ENCODE peak calls at places on chromosome 13, in seven cellular contexts. One of them, this sample, is unnamed.

GRCh38 chr13:32947886-32948285 is 68.3 kb upstream of the KL start:
- DNase-seq in type B pancreatic cell: no peak
- DNase-seq in heart right ventricle: no peak
- DNase-seq in BJ: no peak
- DNase-seq in AG04450: no peak
- DNase-seq in HFFc6: no peak
- DNase-seq in dorsolateral prefrontal cortex: no peak
- DNase-seq in this sample: no peak

GRCh38 chr13:22194106-22194810 is 523.4 kb downstream of the FGF9 start:
- DNase-seq in type B pancreatic cell: no peak
- DNase-seq in heart right ventricle: no peak
- DNase-seq in BJ: no peak
- DNase-seq in AG04450: no peak
- DNase-seq in HFFc6: no peak
- DNase-seq in dorsolateral prefrontal cortex: peak; percentile 57
- DNase-seq in this sample: no peak

GRCh38 chr13:66556306-66556705 is 673.8 kb downstream of the PCDH9 start:
- DNase-seq in type B pancreatic cell: no peak
- DNase-seq in heart right ventricle: no peak
- DNase-seq in BJ: peak; percentile 34
- DNase-seq in AG04450: no peak
- DNase-seq in HFFc6: no peak
- DNase-seq in dorsolateral prefrontal cortex: no peak
- DNase-seq in this sample: no peak

GRCh38 chr13:99459101-99459500 is 42.2 kb upstream of the TM9SF2 start:
- DNase-seq in type B pancreatic cell: no peak
- DNase-seq in heart right ventricle: no peak
- DNase-seq in BJ: no peak
- DNase-seq in AG04450: no peak
- DNase-seq in HFFc6: no peak
- DNase-seq in dorsolateral prefrontal cortex: no peak
- DNase-seq in this sample: no peak

GRCh38 chr13:71499944-71500514 is 367.0 kb downstream of the DACH1 start:
- DNase-seq in type B pancreatic cell: no peak
- DNase-seq in heart right ventricle: no peak
- DNase-seq in BJ: no peak
- DNase-seq in AG04450: no peak
- DNase-seq in HFFc6: no peak
- DNase-seq in dorsolateral prefrontal cortex: no peak
- DNase-seq in this sample: no peak

GRCh38 chr13:90696254-90696653 is 651.2 kb upstream of the MIR17HG start:
- DNase-seq in type B pancreatic cell: no peak
- DNase-seq in heart right ventricle: no peak
- DNase-seq in BJ: no peak
- DNase-seq in AG04450: no peak
- DNase-seq in HFFc6: peak; percentile 51
- DNase-seq in dorsolateral prefrontal cortex: no peak
- DNase-seq in this sample: no peak

GRCh38 chr13:77176350-77176749 is 149.4 kb upstream of the FBXL3 start:
- DNase-seq in type B pancreatic cell: no peak
- DNase-seq in heart right ventricle: no peak
- DNase-seq in BJ: no peak
- DNase-seq in AG04450: peak; percentile 42
- DNase-seq in HFFc6: peak; percentile 51
- DNase-seq in dorsolateral prefrontal cortex: no peak
- DNase-seq in this sample: no peak

GRCh38 chr13:108700421-108701170 is 71.2 kb downstream of the MYO16 start:
- DNase-seq in type B pancreatic cell: no peak
- DNase-seq in heart right ventricle: no peak
- DNase-seq in BJ: peak; percentile 35
- DNase-seq in AG04450: peak; percentile 2
- DNase-seq in HFFc6: no peak
- DNase-seq in dorsolateral prefrontal cortex: no peak
- DNase-seq in this sample: peak; percentile 92

GRCh38 chr13:99040536-99041141 is 62.8 kb upstream of the DOCK9 start:
- DNase-seq in type B pancreatic cell: no peak
- DNase-seq in heart right ventricle: no peak
- DNase-seq in BJ: no peak
- DNase-seq in AG04450: no peak
- DNase-seq in HFFc6: no peak
- DNase-seq in dorsolateral prefrontal cortex: no peak
- DNase-seq in this sample: no peak

GRCh38 chr13:23022667-23023066 is 158.1 kb upstream of the SGCG start:
- DNase-seq in type B pancreatic cell: no peak
- DNase-seq in heart right ventricle: no peak
- DNase-seq in BJ: no peak
- DNase-seq in AG04450: no peak
- DNase-seq in HFFc6: no peak
- DNase-seq in dorsolateral prefrontal cortex: no peak
- DNase-seq in this sample: no peak

GRCh38 chr13:18978447-18978846 is 203.2 kb downstream of the TUBA3C start:
- DNase-seq in type B pancreatic cell: no peak
- DNase-seq in heart right ventricle: no peak
- DNase-seq in BJ: no peak
- DNase-seq in AG04450: no peak
- DNase-seq in HFFc6: no peak
- DNase-seq in dorsolateral prefrontal cortex: no peak
- DNase-seq in this sample: no peak

GRCh38 chr13:48220592-48221300 is 12.3 kb upstream of the ITM2B start:
- DNase-seq in type B pancreatic cell: no peak
- DNase-seq in heart right ventricle: no peak
- DNase-seq in BJ: no peak
- DNase-seq in AG04450: no peak
- DNase-seq in HFFc6: no peak
- DNase-seq in dorsolateral prefrontal cortex: no peak
- DNase-seq in this sample: no peak

GRCh38 chr13:111460548-111461444 is 140.4 kb downstream of the TEX29 start:
- DNase-seq in type B pancreatic cell: peak; percentile 70
- DNase-seq in heart right ventricle: no peak
- DNase-seq in BJ: no peak
- DNase-seq in AG04450: peak; percentile 24
- DNase-seq in HFFc6: peak; percentile 48
- DNase-seq in dorsolateral prefrontal cortex: peak; percentile 61
- DNase-seq in this sample: peak; percentile 15
- TF ChIP-seq CTCF in type B pancreatic cell: peak; percentile 69
- TF ChIP-seq CTCF in heart right ventricle: peak; percentile 41
- TF ChIP-seq CTCF in BJ: peak; percentile 51
- TF ChIP-seq CTCF in AG04450: peak; percentile 58
- TF ChIP-seq CTCF in HFFc6: peak; percentile 53
- TF ChIP-seq CTCF in dorsolateral prefrontal cortex: peak; percentile 68
- TF ChIP-seq CTCF in this sample: peak; percentile 45

GRCh38 chr13:102800145-102801041 is 1.5 kb downstream of the BIVM start:
- DNase-seq in type B pancreatic cell: peak; percentile 91
- DNase-seq in heart right ventricle: peak; percentile 88
- DNase-seq in BJ: no peak
- DNase-seq in AG04450: peak; percentile 26
- DNase-seq in HFFc6: peak; percentile 68
- DNase-seq in dorsolateral prefrontal cortex: peak; percentile 71
- DNase-seq in this sample: peak; percentile 25
- TF ChIP-seq CTCF in type B pancreatic cell: peak; percentile 89
- TF ChIP-seq CTCF in heart right ventricle: peak; percentile 82
- TF ChIP-seq CTCF in BJ: peak; percentile 81
- TF ChIP-seq CTCF in AG04450: peak; percentile 81
- TF ChIP-seq CTCF in HFFc6: peak; percentile 90
- TF ChIP-seq CTCF in dorsolateral prefrontal cortex: peak; percentile 68
- TF ChIP-seq CTCF in this sample: peak; percentile 81

GRCh38 chr13:26048745-26049144 is 3.1 kb downstream of the SHISA2 start:
- DNase-seq in type B pancreatic cell: no peak
- DNase-seq in heart right ventricle: no peak
- DNase-seq in BJ: no peak
- DNase-seq in AG04450: no peak
- DNase-seq in HFFc6: no peak
- DNase-seq in dorsolateral prefrontal cortex: no peak
- DNase-seq in this sample: no peak

GRCh38 chr13:26050568-26051230 is 1.1 kb downstream of the SHISA2 start:
- DNase-seq in type B pancreatic cell: peak; percentile 73
- DNase-seq in heart right ventricle: peak; percentile 25
- DNase-seq in BJ: no peak
- DNase-seq in AG04450: no peak
- DNase-seq in HFFc6: no peak
- DNase-seq in dorsolateral prefrontal cortex: no peak
- DNase-seq in this sample: no peak

GRCh38 chr13:26053418-26053980 is 1.7 kb upstream of the SHISA2 start:
- DNase-seq in type B pancreatic cell: no peak
- DNase-seq in heart right ventricle: no peak
- DNase-seq in BJ: no peak
- DNase-seq in AG04450: no peak
- DNase-seq in HFFc6: no peak
- DNase-seq in dorsolateral prefrontal cortex: no peak
- DNase-seq in this sample: no peak

GRCh38 chr13:26051231-26052135 is at the start of gene SHISA2:
- DNase-seq in type B pancreatic cell: no peak
- DNase-seq in heart right ventricle: peak; percentile 36
- DNase-seq in BJ: no peak
- DNase-seq in AG04450: no peak
- DNase-seq in HFFc6: no peak
- DNase-seq in dorsolateral prefrontal cortex: peak; percentile 38
- DNase-seq in this sample: no peak

GRCh38 chr13:26052136-26052736 is 420 bp upstream of the SHISA2 start:
- DNase-seq in type B pancreatic cell: no peak
- DNase-seq in heart right ventricle: no peak
- DNase-seq in BJ: no peak
- DNase-seq in AG04450: no peak
- DNase-seq in HFFc6: no peak
- DNase-seq in dorsolateral prefrontal cortex: no peak
- DNase-seq in this sample: no peak
- TF ChIP-seq CTCF in type B pancreatic cell: no peak
- TF ChIP-seq CTCF in heart right ventricle: no peak
- TF ChIP-seq CTCF in BJ: no peak
- TF ChIP-seq CTCF in AG04450: no peak
- TF ChIP-seq CTCF in HFFc6: no peak
- TF ChIP-seq CTCF in dorsolateral prefrontal cortex: no peak
- TF ChIP-seq CTCF in this sample: no peak

GRCh38 chr13:20054586-20054985 is 96.1 kb downstream of the ZMYM2 start:
- DNase-seq in type B pancreatic cell: no peak
- DNase-seq in heart right ventricle: no peak
- DNase-seq in BJ: no peak
- DNase-seq in AG04450: no peak
- DNase-seq in HFFc6: no peak
- DNase-seq in dorsolateral prefrontal cortex: no peak
- DNase-seq in this sample: no peak

GRCh38 chr13:20053891-20054290 is 95.4 kb downstream of the ZMYM2 start:
- DNase-seq in type B pancreatic cell: no peak
- DNase-seq in heart right ventricle: no peak
- DNase-seq in BJ: no peak
- DNase-seq in AG04450: no peak
- DNase-seq in HFFc6: no peak
- DNase-seq in dorsolateral prefrontal cortex: no peak
- DNase-seq in this sample: no peak

GRCh38 chr13:20058476-20058875 is 99.9 kb downstream of the ZMYM2 start:
- DNase-seq in type B pancreatic cell: no peak
- DNase-seq in heart right ventricle: no peak
- DNase-seq in BJ: no peak
- DNase-seq in AG04450: no peak
- DNase-seq in HFFc6: no peak
- DNase-seq in dorsolateral prefrontal cortex: no peak
- DNase-seq in this sample: no peak

GRCh38 chr13:20057214-20057613 is 98.7 kb downstream of the ZMYM2 start:
- DNase-seq in type B pancreatic cell: no peak
- DNase-seq in heart right ventricle: no peak
- DNase-seq in BJ: no peak
- DNase-seq in AG04450: no peak
- DNase-seq in HFFc6: no peak
- DNase-seq in dorsolateral prefrontal cortex: no peak
- DNase-seq in this sample: no peak

GRCh38 chr13:20057963-20058362 is 99.4 kb downstream of the ZMYM2 start:
- DNase-seq in type B pancreatic cell: no peak
- DNase-seq in heart right ventricle: no peak
- DNase-seq in BJ: no peak
- DNase-seq in AG04450: no peak
- DNase-seq in HFFc6: no peak
- DNase-seq in dorsolateral prefrontal cortex: no peak
- DNase-seq in this sample: no peak
- TF ChIP-seq CTCF in type B pancreatic cell: peak; percentile 14
- TF ChIP-seq CTCF in heart right ventricle: no peak
- TF ChIP-seq CTCF in BJ: no peak
- TF ChIP-seq CTCF in AG04450: peak; percentile 20
- TF ChIP-seq CTCF in HFFc6: peak; percentile 51
- TF ChIP-seq CTCF in dorsolateral prefrontal cortex: peak; percentile 8
- TF ChIP-seq CTCF in this sample: no peak

GRCh38 chr13:96684472-96684871 is 309.8 kb downstream of the OXGR1 start:
- DNase-seq in type B pancreatic cell: no peak
- DNase-seq in heart right ventricle: no peak
- DNase-seq in BJ: no peak
- DNase-seq in AG04450: no peak
- DNase-seq in HFFc6: no peak
- DNase-seq in dorsolateral prefrontal cortex: no peak
- DNase-seq in this sample: no peak
- TF ChIP-seq CTCF in type B pancreatic cell: no peak
- TF ChIP-seq CTCF in heart right ventricle: no peak
- TF ChIP-seq CTCF in BJ: no peak
- TF ChIP-seq CTCF in AG04450: no peak
- TF ChIP-seq CTCF in HFFc6: no peak
- TF ChIP-seq CTCF in dorsolateral prefrontal cortex: no peak
- TF ChIP-seq CTCF in this sample: no peak

GRCh38 chr13:33999830-34000605 is 182.1 kb downstream of the RFC3 start:
- DNase-seq in type B pancreatic cell: no peak
- DNase-seq in heart right ventricle: no peak
- DNase-seq in BJ: no peak
- DNase-seq in AG04450: no peak
- DNase-seq in HFFc6: no peak
- DNase-seq in dorsolateral prefrontal cortex: no peak
- DNase-seq in this sample: no peak

GRCh38 chr13:33994198-33994597 is 176.2 kb downstream of the RFC3 start:
- DNase-seq in type B pancreatic cell: no peak
- DNase-seq in heart right ventricle: no peak
- DNase-seq in BJ: no peak
- DNase-seq in AG04450: no peak
- DNase-seq in HFFc6: no peak
- DNase-seq in dorsolateral prefrontal cortex: no peak
- DNase-seq in this sample: no peak

GRCh38 chr13:33994826-33995502 is 177.0 kb downstream of the RFC3 start:
- DNase-seq in type B pancreatic cell: no peak
- DNase-seq in heart right ventricle: no peak
- DNase-seq in BJ: no peak
- DNase-seq in AG04450: no peak
- DNase-seq in HFFc6: no peak
- DNase-seq in dorsolateral prefrontal cortex: no peak
- DNase-seq in this sample: peak; percentile 15

GRCh38 chr13:34000955-34001354 is 183.0 kb downstream of the RFC3 start:
- DNase-seq in type B pancreatic cell: no peak
- DNase-seq in heart right ventricle: no peak
- DNase-seq in BJ: no peak
- DNase-seq in AG04450: no peak
- DNase-seq in HFFc6: no peak
- DNase-seq in dorsolateral prefrontal cortex: no peak
- DNase-seq in this sample: no peak

GRCh38 chr13:33997574-33997973 is 179.6 kb downstream of the RFC3 start:
- DNase-seq in type B pancreatic cell: no peak
- DNase-seq in heart right ventricle: no peak
- DNase-seq in BJ: no peak
- DNase-seq in AG04450: no peak
- DNase-seq in HFFc6: no peak
- DNase-seq in dorsolateral prefrontal cortex: no peak
- DNase-seq in this sample: no peak
- TF ChIP-seq CTCF in type B pancreatic cell: no peak
- TF ChIP-seq CTCF in heart right ventricle: no peak
- TF ChIP-seq CTCF in BJ: no peak
- TF ChIP-seq CTCF in AG04450: no peak
- TF ChIP-seq CTCF in HFFc6: no peak
- TF ChIP-seq CTCF in dorsolateral prefrontal cortex: no peak
- TF ChIP-seq CTCF in this sample: no peak

GRCh38 chr13:60260440-60260839 is 96.7 kb upstream of the DIAPH3 start:
- DNase-seq in type B pancreatic cell: no peak
- DNase-seq in heart right ventricle: no peak
- DNase-seq in BJ: no peak
- DNase-seq in AG04450: no peak
- DNase-seq in HFFc6: no peak
- DNase-seq in dorsolateral prefrontal cortex: no peak
- DNase-seq in this sample: no peak
- TF ChIP-seq CTCF in type B pancreatic cell: peak; percentile 48
- TF ChIP-seq CTCF in heart right ventricle: no peak
- TF ChIP-seq CTCF in BJ: no peak
- TF ChIP-seq CTCF in AG04450: peak; percentile 29
- TF ChIP-seq CTCF in HFFc6: peak; percentile 19
- TF ChIP-seq CTCF in dorsolateral prefrontal cortex: no peak
- TF ChIP-seq CTCF in this sample: peak; percentile 15